ENCODE peak calls at places on chromosome 4, in eight cellular contexts. Q is tibial artery, O is esophagus muscularis mucosa, X is AG09309, D is neural crest cell, Z is NCI-H526, J is hypothalamus, I is ELR. W is an unnamed sample.

GRCh38 chr4:146335763-146336412 is 121.5 kb downstream of the REELD1 start:
- DNase-seq in Q (no peak), O (no peak), X (no peak), D (no peak), Z (no peak), J (no peak), I (peak; percentile 30), W (no peak)

GRCh38 chr4:20639346-20639745 is 60.9 kb upstream of the PACRGL start:
- DNase-seq in Q (no peak), O (no peak), X (no peak), D (no peak), Z (no peak), J (no peak), I (no peak), W (no peak)

GRCh38 chr4:120829113-120829831 is 93.3 kb downstream of the PRDM5 start:
- DNase-seq in Q (no peak), O (no peak), X (no peak), D (no peak), Z (no peak), J (no peak), I (no peak), W (no peak)

GRCh38 chr4:137283737-137284136 is 248.6 kb downstream of the PCDH18 start:
- DNase-seq in Q (no peak), O (no peak), X (no peak), D (no peak), Z (peak; percentile 3), J (no peak), I (peak; percentile 29), W (no peak)

GRCh38 chr4:103018391-103019318 is 850 bp downstream of the SLC9B1 start:
- DNase-seq in Q (no peak), O (no peak), X (no peak), D (no peak), Z (no peak), J (no peak), I (peak; percentile 39), W (no peak)

GRCh38 chr4:164926301-164926700 is 49.3 kb downstream of the APELA start:
- DNase-seq in Q (no peak), O (no peak), X (peak; percentile 37), D (no peak), Z (no peak), J (no peak), I (peak; percentile 47), W (no peak)

GRCh38 chr4:166146806-166147540 is 273.9 kb downstream of the TLL1 start:
- DNase-seq in Q (no peak), O (no peak), X (no peak), D (no peak), Z (no peak), J (no peak), I (peak; percentile 34), W (no peak)

GRCh38 chr4:149923736-149924135 is 108.1 kb upstream of the IQCM start:
- DNase-seq in Q (no peak), O (no peak), X (no peak), D (no peak), Z (no peak), J (no peak), I (peak; percentile 0), W (no peak)

GRCh38 chr4:86670298-86670697 is 76.2 kb downstream of the PTPN13 start:
- DNase-seq in Q (no peak), O (no peak), X (no peak), D (no peak), Z (no peak), J (no peak), I (no peak), W (no peak)

GRCh38 chr4:159158083-159158617 is 55.3 kb downstream of the RAPGEF2 start:
- DNase-seq in Q (no peak), O (no peak), X (no peak), D (no peak), Z (no peak), J (no peak), I (no peak), W (no peak)

GRCh38 chr4:38024203-38024504 is 64.0 kb downstream of the PTTG2 start:
- DNase-seq in Q (no peak), O (no peak), X (no peak), D (no peak), Z (no peak), J (no peak), I (no peak), W (no peak)

GRCh38 chr4:98530572-98530971 is 127.8 kb downstream of the TSPAN5 start:
- DNase-seq in Q (no peak), O (peak; percentile 29), X (no peak), D (no peak), Z (no peak), J (no peak), I (no peak), W (no peak)

GRCh38 chr4:169100656-169101055 is 90.6 kb upstream of the CBR4 start:
- DNase-seq in Q (no peak), O (no peak), X (no peak), D (no peak), Z (no peak), J (no peak), I (no peak), W (no peak)

GRCh38 chr4:73080789-73081188 is 11.3 kb upstream of the COX18 start:
- DNase-seq in Q (no peak), O (no peak), X (no peak), D (no peak), Z (no peak), J (no peak), I (no peak), W (no peak)

GRCh38 chr4:41645716-41646115 is 102.8 kb downstream of the PHOX2B start:
- DNase-seq in Q (no peak), O (no peak), X (no peak), D (no peak), Z (no peak), J (no peak), I (no peak), W (no peak)

GRCh38 chr4:121989715-121990114 is 37.9 kb upstream of the TRPC3 start:
- DNase-seq in Q (no peak), O (no peak), X (peak; percentile 16), D (no peak), Z (no peak), J (no peak), I (peak; percentile 17), W (no peak)

GRCh38 chr4:47662975-47663374 is 174.9 kb downstream of the CORIN start:
- DNase-seq in Q (no peak), O (no peak), X (no peak), D (peak; percentile 20), Z (peak; percentile 21), J (no peak), I (peak; percentile 54), W (no peak)

W was measured in ecto neural progenitor cell.